ENCODE peak calls at places on chromosomes 1 and 21, in seven cellular contexts. F is fibroblast of gingiva; Q is stimulated activated CD8-positive, alpha-beta memory T cell treated with anti-CD3 and anti-CD28 coated beads, Interleukin-15, amount 100 ng/mL, for 24 hours; Z is epithelial cell of esophagus; P is nephron progenitor cell; L is activated CD4-positive, alpha-beta memory T cell treated with anti-CD3 and anti-CD28 coated beads for 36 hours; W is kidney glomerular epithelial cell. S is an unnamed sample.

GRCh38 chr1:110060034-110060661 is 10.3 kb downstream of the ALX3 start:
- DNase-seq in F (no peak), Q (peak; percentile 47), Z (peak; percentile 45), P (peak; percentile 52), L (peak; percentile 85), W (no peak), S (no peak)

GRCh38 chr1:225765982-225766674 is 11.5 kb upstream of the SRP9 start:
- DNase-seq in F (no peak), Q (no peak), Z (peak; percentile 83), P (no peak), L (no peak), W (no peak), S (peak; percentile 46)

GRCh38 chr1:12229835-12230548 is at the start of gene VPS13D:
- DNase-seq in F (peak; percentile 73), Q (peak; percentile 79), Z (peak; percentile 90), P (peak; percentile 94), L (peak; percentile 87), W (peak; percentile 58), S (peak; percentile 79)

GRCh38 chr1:204991342-204991844 is 51.6 kb upstream of the CNTN2 start:
- DNase-seq in F (no peak), Q (no peak), Z (no peak), P (no peak), L (no peak), W (no peak), S (no peak)

GRCh38 chr1:223620297-223620900 is 45.1 kb downstream of the CAPN8 start:
- DNase-seq in F (no peak), Q (no peak), Z (no peak), P (no peak), L (no peak), W (no peak), S (no peak)

GRCh38 chr1:6486433-6487011 is 4.9 kb downstream of the PLEKHG5 start:
- DNase-seq in F (peak; percentile 66), Q (peak; percentile 77), Z (peak; percentile 90), P (peak; percentile 94), L (peak; percentile 90), W (peak; percentile 68), S (peak; percentile 84)

GRCh38 chr1:13662498-13662897 is 37.5 kb upstream of the PRDM2 start:
- DNase-seq in F (peak; percentile 84), Q (no peak), Z (no peak), P (no peak), L (no peak), W (no peak), S (peak; percentile 16)

GRCh38 chr1:3032970-3033794 is 11.9 kb downstream of the ACTRT2 start:
- DNase-seq in F (no peak), Q (no peak), Z (no peak), P (no peak), L (peak; percentile 50), W (no peak), S (no peak)

GRCh38 chr21:45607021-45607921 is 36.3 kb upstream of the PCBP3 start:
- DNase-seq in F (no peak), Q (no peak), Z (no peak), P (no peak), L (peak; percentile 72), W (no peak), S (no peak)

GRCh38 chr1:245874942-245875580 is 632.0 kb downstream of the SMYD3 start:
- DNase-seq in F (peak; percentile 82), Q (no peak), Z (peak; percentile 82), P (no peak), L (no peak), W (peak; percentile 86), S (peak; percentile 84)

GRCh38 chr1:176826265-176826664 is 338.2 kb downstream of the ASTN1 start:
- DNase-seq in F (no peak), Q (no peak), Z (no peak), P (no peak), L (no peak), W (no peak), S (no peak)

GRCh38 chr1:91796390-91796654 is 89.6 kb downstream of the TGFBR3 start:
- DNase-seq in F (no peak), Q (no peak), Z (no peak), P (no peak), L (no peak), W (no peak), S (no peak)

GRCh38 chr1:233326319-233326994 is 1.1 kb upstream of the MAP3K21 start:
- DNase-seq in F (no peak), Q (no peak), Z (no peak), P (no peak), L (no peak), W (no peak), S (no peak)

GRCh38 chr1:152089014-152089674 is at the start of gene TCHHL1:
- DNase-seq in F (no peak), Q (no peak), Z (peak; percentile 14), P (no peak), L (no peak), W (no peak), S (no peak)